ENCODE peak calls at places on chromosomes 13 and 19, in seven cellular contexts. One of them, this sample, is unnamed.
A peak's percentile ranks its signal among the peaks of the same experiment; 100 is the strongest.

GRCh38 chr13:29878101-29878500 is 27.7 kb upstream of the UBL3 start:
- DNase-seq in upper lobe of left lung: no peak
- DNase-seq in ovary: no peak
- DNase-seq in tibial nerve: no peak
- DNase-seq in stomach: no peak
- DNase-seq in SK-N-SH: no peak
- DNase-seq in suprapubic skin: no peak
- DNase-seq in this sample: no peak

GRCh38 chr13:42486711-42487198 is 87.2 kb upstream of the TNFSF11 start:
- DNase-seq in upper lobe of left lung: no peak
- DNase-seq in ovary: no peak
- DNase-seq in tibial nerve: no peak
- DNase-seq in stomach: no peak
- DNase-seq in SK-N-SH: no peak
- DNase-seq in suprapubic skin: no peak
- DNase-seq in this sample: no peak

GRCh38 chr13:80011448-80012212 is 329.3 kb downstream of the SPRY2 start:
- DNase-seq in upper lobe of left lung: no peak
- DNase-seq in ovary: peak; percentile 39
- DNase-seq in tibial nerve: no peak
- DNase-seq in stomach: peak; percentile 51
- DNase-seq in SK-N-SH: no peak
- DNase-seq in suprapubic skin: no peak
- DNase-seq in this sample: no peak

GRCh38 chr13:24272452-24273161 is 36.8 kb upstream of the C1QTNF9 start:
- DNase-seq in upper lobe of left lung: peak; percentile 67
- DNase-seq in ovary: peak; percentile 63
- DNase-seq in tibial nerve: no peak
- DNase-seq in stomach: no peak
- DNase-seq in SK-N-SH: peak; percentile 44
- DNase-seq in suprapubic skin: no peak
- DNase-seq in this sample: no peak

GRCh38 chr13:58843567-58843966 is 1212.0 kb downstream of the PCDH17 start:
- DNase-seq in upper lobe of left lung: no peak
- DNase-seq in ovary: no peak
- DNase-seq in tibial nerve: no peak
- DNase-seq in stomach: no peak
- DNase-seq in SK-N-SH: no peak
- DNase-seq in suprapubic skin: no peak
- DNase-seq in this sample: no peak

GRCh38 chr13:29362849-29363604 is 232.5 kb downstream of the SLC7A1 start:
- DNase-seq in upper lobe of left lung: peak; percentile 31
- DNase-seq in ovary: no peak
- DNase-seq in tibial nerve: no peak
- DNase-seq in stomach: peak; percentile 30
- DNase-seq in SK-N-SH: peak; percentile 79
- DNase-seq in suprapubic skin: no peak
- DNase-seq in this sample: no peak

GRCh38 chr13:42000836-42001235 is 39.9 kb upstream of the VWA8 start:
- DNase-seq in upper lobe of left lung: no peak
- DNase-seq in ovary: no peak
- DNase-seq in tibial nerve: no peak
- DNase-seq in stomach: no peak
- DNase-seq in SK-N-SH: no peak
- DNase-seq in suprapubic skin: no peak
- DNase-seq in this sample: no peak

GRCh38 chr19:4519521-4520277 is 1.4 kb upstream of the PLIN4 start:
- DNase-seq in upper lobe of left lung: no peak
- DNase-seq in ovary: peak; percentile 67
- DNase-seq in tibial nerve: no peak
- DNase-seq in stomach: no peak
- DNase-seq in SK-N-SH: no peak
- DNase-seq in suprapubic skin: no peak
- DNase-seq in this sample: peak; percentile 95

GRCh38 chr13:32330438-32330837 is 15.1 kb downstream of the BRCA2 start:
- DNase-seq in upper lobe of left lung: no peak
- DNase-seq in ovary: no peak
- DNase-seq in tibial nerve: no peak
- DNase-seq in stomach: no peak
- DNase-seq in SK-N-SH: no peak
- DNase-seq in suprapubic skin: no peak
- DNase-seq in this sample: no peak

GRCh38 chr19:7914598-7915045 is at the start of gene TGFBR3L:
- DNase-seq in upper lobe of left lung: no peak
- DNase-seq in ovary: peak; percentile 40
- DNase-seq in tibial nerve: no peak
- DNase-seq in stomach: no peak
- DNase-seq in SK-N-SH: no peak
- DNase-seq in suprapubic skin: no peak
- DNase-seq in this sample: no peak

GRCh38 chr13:79681069-79681468 is 200.1 kb downstream of the NDFIP2 start:
- DNase-seq in upper lobe of left lung: no peak
- DNase-seq in ovary: no peak
- DNase-seq in tibial nerve: no peak
- DNase-seq in stomach: no peak
- DNase-seq in SK-N-SH: no peak
- DNase-seq in suprapubic skin: no peak
- DNase-seq in this sample: no peak

GRCh38 chr19:8307400-8307964 is 676 bp downstream of the CD320 start:
- DNase-seq in upper lobe of left lung: peak; percentile 20
- DNase-seq in ovary: no peak
- DNase-seq in tibial nerve: peak; percentile 7
- DNase-seq in stomach: peak; percentile 25
- DNase-seq in SK-N-SH: peak; percentile 67
- DNase-seq in suprapubic skin: no peak
- DNase-seq in this sample: peak; percentile 63

GRCh38 chr19:590396-590745 is 690 bp downstream of the HCN2 start:
- DNase-seq in upper lobe of left lung: no peak
- DNase-seq in ovary: no peak
- DNase-seq in tibial nerve: no peak
- DNase-seq in stomach: no peak
- DNase-seq in SK-N-SH: peak; percentile 68
- DNase-seq in suprapubic skin: no peak
- DNase-seq in this sample: no peak

GRCh38 chr19:588758-589692 is 656 bp upstream of the HCN2 start:
- DNase-seq in upper lobe of left lung: no peak
- DNase-seq in ovary: no peak
- DNase-seq in tibial nerve: no peak
- DNase-seq in stomach: no peak
- DNase-seq in SK-N-SH: peak; percentile 59
- DNase-seq in suprapubic skin: no peak
- DNase-seq in this sample: no peak

GRCh38 chr19:591099-591958 is 1.6 kb downstream of the HCN2 start:
- DNase-seq in upper lobe of left lung: no peak
- DNase-seq in ovary: peak; percentile 72
- DNase-seq in tibial nerve: no peak
- DNase-seq in stomach: no peak
- DNase-seq in SK-N-SH: no peak
- DNase-seq in suprapubic skin: no peak
- DNase-seq in this sample: no peak

GRCh38 chr19:590750-591098 is 1.0 kb downstream of the HCN2 start:
- DNase-seq in upper lobe of left lung: no peak
- DNase-seq in ovary: no peak
- DNase-seq in tibial nerve: no peak
- DNase-seq in stomach: no peak
- DNase-seq in SK-N-SH: no peak
- DNase-seq in suprapubic skin: no peak
- DNase-seq in this sample: no peak

DNA sequence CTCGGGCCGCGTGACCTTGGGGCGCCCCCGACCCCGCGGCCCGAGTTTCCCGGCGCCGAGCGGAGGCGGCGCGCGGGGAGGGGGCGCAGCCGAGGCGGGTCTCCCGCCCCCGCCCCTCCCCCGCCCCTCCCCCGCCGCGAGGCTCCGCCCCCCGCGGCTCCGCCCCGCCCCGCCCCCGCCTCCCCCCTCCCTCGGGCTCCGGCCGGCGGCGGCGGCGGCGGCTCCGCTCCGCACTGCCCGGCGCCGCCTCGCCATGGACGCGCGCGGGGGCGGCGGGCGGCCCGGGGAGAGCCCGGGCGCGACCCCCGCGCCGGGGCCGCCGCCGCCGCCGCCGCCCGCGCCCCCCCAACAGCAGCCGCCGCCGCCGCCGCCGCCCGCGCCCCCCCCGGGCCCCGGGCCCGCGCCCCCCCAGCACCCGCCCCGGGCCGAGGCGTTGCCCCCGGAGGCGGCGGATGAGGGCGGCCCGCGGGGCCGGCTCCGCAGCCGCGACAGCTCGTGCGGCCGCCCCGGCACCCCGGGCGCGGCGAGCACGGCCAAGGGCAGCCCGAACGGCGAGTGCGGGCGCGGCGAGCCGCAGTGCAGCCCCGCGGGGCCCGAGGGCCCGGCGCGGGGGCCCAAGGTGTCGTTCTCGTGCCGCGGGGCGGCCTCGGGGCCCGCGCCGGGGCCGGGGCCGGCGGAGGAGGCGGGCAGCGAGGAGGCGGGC is at the start of gene HCN2:
- DNase-seq in upper lobe of left lung: no peak
- DNase-seq in ovary: no peak
- DNase-seq in tibial nerve: no peak
- DNase-seq in stomach: no peak
- DNase-seq in SK-N-SH: peak; percentile 89
- DNase-seq in suprapubic skin: no peak
- DNase-seq in this sample: no peak
- H3K4me3 ChIP-seq in upper lobe of left lung: peak within 1 kb of the TSS; percentile 18
- H3K4me3 ChIP-seq in ovary: no peak within 1 kb of the TSS
- H3K4me3 ChIP-seq in tibial nerve: no peak within 1 kb of the TSS
- H3K4me3 ChIP-seq in stomach: peak within 1 kb of the TSS; percentile 26
- H3K4me3 ChIP-seq in SK-N-SH: peak within 1 kb of the TSS; percentile 67
- H3K4me3 ChIP-seq in suprapubic skin: peak within 1 kb of the TSS; percentile 41
- H3K4me3 ChIP-seq in this sample: no peak within 1 kb of the TSS

DNA sequence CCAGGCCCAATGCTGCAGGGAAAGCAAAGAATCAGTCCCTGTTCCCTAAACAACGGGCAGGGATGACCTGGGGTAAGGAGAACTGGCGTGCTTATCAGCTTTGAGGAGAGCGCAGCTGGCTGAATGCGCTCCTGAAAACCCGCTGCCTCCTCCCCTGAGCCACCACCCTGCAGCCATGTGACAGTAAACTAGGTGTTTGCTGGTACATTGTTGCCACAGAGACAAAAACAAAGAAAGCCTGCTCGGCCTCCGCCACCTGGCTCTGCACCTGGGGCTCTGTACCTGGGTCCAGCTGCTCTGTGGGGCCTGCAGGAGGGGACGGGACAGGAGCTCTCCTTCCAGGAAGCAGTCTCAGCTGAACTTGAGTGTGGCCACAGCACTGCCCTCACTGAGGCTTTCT is 21.8 kb downstream of the MCF2L start:
- DNase-seq in upper lobe of left lung: no peak
- DNase-seq in ovary: no peak
- DNase-seq in tibial nerve: no peak
- DNase-seq in stomach: peak; percentile 88
- DNase-seq in SK-N-SH: peak; percentile 61
- DNase-seq in suprapubic skin: no peak
- DNase-seq in this sample: no peak
- TF ChIP-seq EP300 in upper lobe of left lung: no peak
- TF ChIP-seq EP300 in ovary: no peak
- TF ChIP-seq EP300 in tibial nerve: no peak
- TF ChIP-seq EP300 in stomach: no peak
- TF ChIP-seq EP300 in SK-N-SH: no peak
- TF ChIP-seq EP300 in suprapubic skin: no peak
- TF ChIP-seq EP300 in this sample: no peak

GRCh38 chr19:44645407-44646048 is 1.8 kb downstream of the PVR start:
- DNase-seq in upper lobe of left lung: no peak
- DNase-seq in ovary: no peak
- DNase-seq in tibial nerve: no peak
- DNase-seq in stomach: no peak
- DNase-seq in SK-N-SH: no peak
- DNase-seq in suprapubic skin: no peak
- DNase-seq in this sample: no peak
- H3K4me3 ChIP-seq in upper lobe of left lung: no peak overlapping the region
- H3K4me3 ChIP-seq in ovary: no peak overlapping the region
- H3K4me3 ChIP-seq in tibial nerve: no peak overlapping the region
- H3K4me3 ChIP-seq in stomach: no peak overlapping the region
- H3K4me3 ChIP-seq in SK-N-SH: peak overlapping the region; percentile 45
- H3K4me3 ChIP-seq in suprapubic skin: no peak overlapping the region
- H3K4me3 ChIP-seq in this sample: no peak overlapping the region

GRCh38 chr13:77898097-77898496 is 20.5 kb downstream of the EDNRB start:
- DNase-seq in upper lobe of left lung: no peak
- DNase-seq in ovary: no peak
- DNase-seq in tibial nerve: no peak
- DNase-seq in stomach: no peak
- DNase-seq in SK-N-SH: no peak
- DNase-seq in suprapubic skin: no peak
- DNase-seq in this sample: no peak
- TF ChIP-seq EP300 in upper lobe of left lung: peak; percentile 39
- TF ChIP-seq EP300 in ovary: no peak
- TF ChIP-seq EP300 in tibial nerve: peak; percentile 28
- TF ChIP-seq EP300 in stomach: no peak
- TF ChIP-seq EP300 in SK-N-SH: no peak
- TF ChIP-seq EP300 in suprapubic skin: no peak
- TF ChIP-seq EP300 in this sample: no peak

DNA sequence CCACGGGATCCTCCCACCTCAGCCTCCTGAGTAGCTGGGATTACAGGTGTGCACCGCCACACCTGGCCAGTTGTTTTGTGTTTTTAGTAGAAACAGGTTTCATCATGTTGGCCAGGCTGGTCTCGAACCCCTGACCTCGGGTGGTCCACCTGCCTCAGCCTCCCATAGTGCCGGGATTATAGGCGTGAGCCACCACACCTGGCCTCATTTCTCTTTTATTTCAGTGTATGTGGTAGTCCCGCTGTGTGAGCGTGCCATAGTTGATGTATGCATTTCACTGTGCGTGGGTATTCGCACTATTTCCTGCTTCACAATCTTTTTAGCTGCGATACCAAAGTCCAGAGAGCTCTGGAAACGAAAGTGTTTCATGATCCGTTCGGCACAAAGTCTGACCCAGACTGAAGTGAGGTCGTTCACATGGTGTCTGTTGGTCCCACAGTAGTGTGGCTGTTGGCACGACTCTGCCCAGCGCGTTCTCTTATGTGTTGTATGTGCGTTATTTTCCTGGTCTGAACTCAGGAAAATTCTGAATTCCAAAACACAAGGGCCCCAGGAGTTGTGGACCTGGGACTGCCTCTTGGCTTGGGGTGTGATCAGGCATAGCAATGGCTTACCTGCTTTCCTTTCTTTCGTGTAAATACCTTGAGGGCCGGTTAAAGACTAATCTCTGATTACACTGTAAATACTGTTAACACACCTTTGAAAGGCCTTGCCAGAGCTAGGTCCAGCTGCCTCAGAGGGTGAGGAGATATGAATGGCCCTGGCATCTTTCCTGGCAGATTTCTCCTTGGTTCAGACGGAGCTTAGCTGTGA is 8.6 kb downstream of the EPN1 start:
- DNase-seq in upper lobe of left lung: peak; percentile 62
- DNase-seq in ovary: no peak
- DNase-seq in tibial nerve: no peak
- DNase-seq in stomach: peak; percentile 86
- DNase-seq in SK-N-SH: no peak
- DNase-seq in suprapubic skin: no peak
- DNase-seq in this sample: no peak
- H3K4me3 ChIP-seq in upper lobe of left lung: no peak overlapping the region
- H3K4me3 ChIP-seq in ovary: no peak overlapping the region
- H3K4me3 ChIP-seq in tibial nerve: no peak overlapping the region
- H3K4me3 ChIP-seq in stomach: no peak overlapping the region
- H3K4me3 ChIP-seq in SK-N-SH: no peak overlapping the region
- H3K4me3 ChIP-seq in suprapubic skin: no peak overlapping the region
- H3K4me3 ChIP-seq in this sample: no peak overlapping the region